ENCODE peak calls at places on chromosomes 1 and 21, in seven cellular contexts. N is effector memory CD4-positive, alpha-beta T cell; U is HS-5; H is WTC11; Q is SHP77; L is AG04450; J is NCI-H446. P is an unnamed sample.

GRCh38 chr1:68623700-68624099 is 126.8 kb upstream of the DEPDC1 start:
- DNase-seq in L (no peak), N (no peak), H (no peak), J (peak; percentile 66), U (no peak), Q (no peak), P (no peak)

GRCh38 chr1:232615401-232615800 is 14.5 kb downstream of the SIPA1L2 start:
- DNase-seq in U (no peak), Q (no peak), L (no peak), J (no peak), H (no peak), N (no peak), P (no peak)

GRCh38 chr1:85277802-85278201 is 1.4 kb upstream of the BCL10 start:
- DNase-seq in N (no peak), U (no peak), Q (no peak), L (no peak), H (no peak), J (no peak), P (no peak)

GRCh38 chr21:29322570-29322957 is 23.8 kb downstream of the BACH1 start:
- DNase-seq in H (no peak), L (no peak), Q (no peak), N (no peak), J (no peak), U (no peak), P (no peak)

GRCh38 chr1:170568197-170568596 is 36.2 kb downstream of the GORAB start:
- DNase-seq in H (peak; percentile 25), U (no peak), L (no peak), N (no peak), Q (no peak), J (no peak), P (no peak)

GRCh38 chr1:28801461-28801860 is 10.5 kb upstream of the OPRD1 start:
- DNase-seq in L (no peak), Q (no peak), H (no peak), N (no peak), U (no peak), J (no peak), P (no peak)

GRCh38 chr1:84698718-84699117 is 8.5 kb upstream of the SSX2IP start:
- DNase-seq in L (peak; percentile 59), Q (no peak), H (no peak), N (no peak), U (peak; percentile 79), J (peak; percentile 83), P (no peak)

GRCh38 chr1:160149706-160150105 is 1.7 kb upstream of the ATP1A4 start:
- DNase-seq in U (peak; percentile 32), J (no peak), H (no peak), N (no peak), Q (no peak), L (no peak), P (no peak)

GRCh38 chr1:30378991-30379581 is 344.3 kb downstream of the MATN1 start:
- DNase-seq in N (no peak), H (no peak), U (peak; percentile 51), J (no peak), Q (no peak), L (peak; percentile 20), P (no peak)